ENCODE peak calls at places on chromosomes 1 and 21, in eight cellular contexts. N is K562, Z is tibial nerve, L is A549, Y is esophagus muscularis mucosa, T is sigmoid colon, E is suprapubic skin, B is HepG2. O is an unnamed sample.

GRCh38 chr1:172793823-172794222 is 134.9 kb downstream of the FASLG start:
- DNase-seq in N (no peak), Z (no peak), L (no peak), Y (no peak), T (no peak), E (no peak), B (no peak), O (no peak)

GRCh38 chr1:43527111-43527878 is 3.4 kb upstream of the PTPRF start:
- DNase-seq in N (no peak), Z (no peak), L (no peak), Y (no peak), T (no peak), E (no peak), B (no peak), O (no peak)

GRCh38 chr1:25875154-25875855 is at the start of gene PAQR7:
- DNase-seq in N (peak), Z (peak), L (peak), Y (no peak), T (peak), E (peak), B (peak), O (peak)

GRCh38 chr1:19484793-19485361 is 462 bp downstream of the CAPZB start:
- DNase-seq in N (peak), Z (no peak), L (peak), Y (no peak), T (peak), E (peak), B (no peak), O (no peak)

GRCh38 chr1:197519741-197520334 is 251.8 kb downstream of the CRB1 start:
- DNase-seq in N (peak), Z (no peak), L (peak), Y (no peak), T (no peak), E (no peak), B (peak), O (no peak)

GRCh38 chr21:15278279-15278678 is 213.5 kb upstream of the NRIP1 start:
- DNase-seq in N (no peak), Z (no peak), L (no peak), Y (no peak), T (no peak), E (no peak), B (no peak), O (no peak)

GRCh38 chr1:181482521-181483083 is 715 bp upstream of the CACNA1E start:
- DNase-seq in N (peak), Z (no peak), L (no peak), Y (no peak), T (no peak), E (no peak), B (no peak), O (peak)

GRCh38 chr1:149903836-149904491 is 4.6 kb downstream of the BOLA1 start:
- DNase-seq in N (no peak), Z (no peak), L (no peak), Y (no peak), T (no peak), E (no peak), B (no peak), O (no peak)

GRCh38 chr21:33478858-33479678 is 706 bp downstream of the TMEM50B start:
- DNase-seq in N (peak), Z (no peak), L (no peak), Y (no peak), T (no peak), E (peak), B (peak), O (peak)

GRCh38 chr1:151165281-151165737 is 393 bp downstream of the LYSMD1 start:
- DNase-seq in N (peak), Z (peak), L (peak), Y (no peak), T (peak), E (peak), B (peak), O (peak)

GRCh38 chr1:23167353-23168078 is 1.1 kb downstream of the LUZP1 start:
- DNase-seq in N (peak), Z (no peak), L (no peak), Y (no peak), T (peak), E (peak), B (peak), O (peak)

GRCh38 chr1:205969229-205969628 is 26.0 kb upstream of the SLC26A9 start:
- DNase-seq in N (no peak), Z (no peak), L (no peak), Y (no peak), T (no peak), E (no peak), B (no peak), O (no peak)

GRCh38 chr1:228646717-228647522 is 88.4 kb upstream of the RHOU start:
- DNase-seq in N (peak), Z (no peak), L (peak), Y (peak), T (no peak), E (no peak), B (peak), O (peak)

GRCh38 chr1:59346429-59346828 is 49.5 kb downstream of the FGGY start:
- DNase-seq in N (no peak), Z (no peak), L (no peak), Y (no peak), T (no peak), E (no peak), B (peak), O (no peak)

GRCh38 chr1:16015960-16016901 is 1.6 kb downstream of the HSPB7 start:
- DNase-seq in N (no peak), Z (no peak), L (no peak), Y (no peak), T (peak), E (no peak), B (no peak), O (peak)

GRCh38 chr1:56798053-56798471 is 21.1 kb downstream of the FYB2 start:
- DNase-seq in N (no peak), Z (no peak), L (no peak), Y (no peak), T (no peak), E (no peak), B (no peak), O (no peak)

GRCh38 chr1:31661856-31662255 is 17.2 kb upstream of the PEF1 start:
- DNase-seq in N (no peak), Z (no peak), L (no peak), Y (no peak), T (no peak), E (no peak), B (no peak), O (no peak)

GRCh38 chr1:48627467-48627866 is 149.2 kb downstream of the BEND5 start:
- DNase-seq in N (no peak), Z (no peak), L (no peak), Y (no peak), T (no peak), E (no peak), B (no peak), O (no peak)

GRCh38 chr1:107141491-107142369 is 891 bp downstream of the NTNG1 start:
- DNase-seq in N (peak), Z (no peak), L (no peak), Y (no peak), T (no peak), E (no peak), B (peak), O (no peak)

GRCh38 chr1:224718470-224719053 is 102.4 kb downstream of the CNIH3 start:
- DNase-seq in N (no peak), Z (no peak), L (no peak), Y (no peak), T (no peak), E (no peak), B (no peak), O (no peak)

GRCh38 chr1:111569913-111570312 is 49.7 kb upstream of the RAP1A start:
- DNase-seq in N (no peak), Z (no peak), L (no peak), Y (peak), T (no peak), E (no peak), B (no peak), O (no peak)

GRCh38 chr1:32334864-32335618 is 992 bp downstream of the MARCKSL1 start:
- DNase-seq in N (peak), Z (no peak), L (peak), Y (no peak), T (peak), E (no peak), B (no peak), O (peak)

GRCh38 chr1:31327381-31327780 is 30.5 kb downstream of the ZCCHC17 start:
- DNase-seq in N (no peak), Z (no peak), L (no peak), Y (no peak), T (no peak), E (no peak), B (no peak), O (no peak)

GRCh38 chr1:233916706-233917105 is 12.2 kb downstream of the SLC35F3 start:
- DNase-seq in N (no peak), Z (no peak), L (no peak), Y (no peak), T (no peak), E (no peak), B (no peak), O (no peak)

GRCh38 chr1:49597436-49597835 is 426.3 kb downstream of the AGBL4 start:
- DNase-seq in N (no peak), Z (no peak), L (no peak), Y (no peak), T (no peak), E (no peak), B (no peak), O (no peak)

GRCh38 chr1:19007491-19008441 is 51.3 kb upstream of the IFFO2 start:
- DNase-seq in N (peak), Z (no peak), L (peak), Y (no peak), T (no peak), E (no peak), B (peak), O (no peak)

GRCh38 chr1:214219916-214220315 is 61.0 kb upstream of the SMYD2 start:
- DNase-seq in N (no peak), Z (no peak), L (peak), Y (no peak), T (no peak), E (no peak), B (peak), O (no peak)

GRCh38 chr1:53073899-53074311 is 11.9 kb downstream of the PODN start:
- DNase-seq in N (no peak), Z (peak), L (no peak), Y (no peak), T (peak), E (peak), B (no peak), O (peak)

GRCh38 chr1:108962681-108963051 is 618 bp downstream of the CLCC1 start:
- DNase-seq in N (peak), Z (no peak), L (no peak), Y (no peak), T (peak), E (peak), B (peak), O (peak)

GRCh38 chr1:55478742-55479141 is 263.6 kb upstream of the USP24 start:
- DNase-seq in N (no peak), Z (no peak), L (no peak), Y (no peak), T (no peak), E (no peak), B (peak), O (no peak)

GRCh38 chr1:966135-966602 is at the start of gene PLEKHN1:
- DNase-seq in N (peak), Z (no peak), L (no peak), Y (no peak), T (no peak), E (no peak), B (peak), O (peak)
- TF ChIP-seq EP300 in N (no peak), Z (no peak), L (no peak), Y (no peak), T (no peak), E (no peak), B (no peak), O (no peak)

GRCh38 chr1:89102055-89102454 is 23.9 kb downstream of the GBP2 start:
- DNase-seq in N (no peak), Z (no peak), L (no peak), Y (no peak), T (no peak), E (no peak), B (no peak), O (no peak)
- H3K27ac ChIP-seq in N (no peak), Z (no peak), L (no peak), Y (no peak), T (no peak), E (no peak), B (no peak), O (no peak)

GRCh38 chr1:46181343-46182260 is 5.3 kb upstream of the P3R3URF start:
- DNase-seq in N (no peak), Z (no peak), L (no peak), Y (no peak), T (no peak), E (no peak), B (no peak), O (peak)

GRCh38 chr1:46184920-46185658 is 8.8 kb upstream of the P3R3URF start:
- DNase-seq in N (no peak), Z (no peak), L (no peak), Y (no peak), T (no peak), E (no peak), B (no peak), O (no peak)

GRCh38 chr1:46186076-46186475 is 9.8 kb upstream of the P3R3URF start:
- DNase-seq in N (no peak), Z (no peak), L (no peak), Y (no peak), T (no peak), E (no peak), B (no peak), O (no peak)

GRCh38 chr1:46183119-46183842 is 7.0 kb upstream of the P3R3URF start:
- DNase-seq in N (no peak), Z (no peak), L (peak), Y (no peak), T (peak), E (no peak), B (peak), O (peak)

GRCh38 chr1:46183926-46184557 is 7.8 kb upstream of the P3R3URF start:
- DNase-seq in N (no peak), Z (no peak), L (no peak), Y (no peak), T (no peak), E (no peak), B (no peak), O (no peak)
- TF ChIP-seq EP300 in N (no peak), Z (no peak), L (no peak), Y (no peak), T (no peak), E (no peak), B (no peak), O (no peak)

GRCh38 chr1:997728-998050 is 2.2 kb downstream of the HES4 start:
- DNase-seq in N (no peak), Z (no peak), L (no peak), Y (no peak), T (peak), E (no peak), B (no peak), O (no peak)
- H3K27ac ChIP-seq in N (no peak), Z (no peak), L (no peak), Y (peak), T (no peak), E (no peak), B (no peak), O (no peak)

GRCh38 chr1:246153796-246154212 is 353.3 kb downstream of the SMYD3 start:
- DNase-seq in N (peak), Z (no peak), L (no peak), Y (no peak), T (no peak), E (no peak), B (no peak), O (no peak)
- TF ChIP-seq EP300 in N (peak), Z (no peak), L (no peak), Y (no peak), T (no peak), E (no peak), B (no peak), O (no peak)

GRCh38 chr1:155167166-155168104 is 5.7 kb downstream of the KRTCAP2 start:
- DNase-seq in N (peak), Z (peak), L (peak), Y (peak), T (peak), E (peak), B (peak), O (peak)

GRCh38 chr1:155166373-155167165 is 6.5 kb downstream of the KRTCAP2 start:
- DNase-seq in N (no peak), Z (no peak), L (no peak), Y (peak), T (peak), E (peak), B (no peak), O (peak)

GRCh38 chr1:155168456-155169210 is 4.5 kb downstream of the KRTCAP2 start:
- DNase-seq in N (no peak), Z (no peak), L (no peak), Y (peak), T (no peak), E (no peak), B (no peak), O (no peak)

GRCh38 chr1:155169541-155169940 is 3.6 kb downstream of the KRTCAP2 start:
- DNase-seq in N (no peak), Z (no peak), L (no peak), Y (peak), T (no peak), E (no peak), B (no peak), O (no peak)

DNA sequence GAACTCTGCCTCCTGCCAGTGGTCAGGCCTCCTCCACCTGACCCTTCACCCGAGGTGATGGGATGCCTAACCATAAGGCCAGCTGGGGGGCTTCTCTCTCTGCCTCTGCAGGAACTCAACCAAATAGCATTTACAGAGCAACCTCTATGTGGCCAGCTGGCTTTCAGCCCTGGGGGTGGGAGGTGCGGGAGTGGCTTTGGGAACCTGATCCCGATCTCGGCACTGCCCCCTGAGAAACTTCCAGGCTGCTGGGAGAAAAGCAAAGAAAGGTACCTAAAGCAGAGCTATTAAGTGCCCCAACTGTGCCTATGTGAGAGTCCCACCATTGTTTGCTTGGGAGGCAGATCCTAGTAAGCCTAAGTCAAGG is 7.1 kb downstream of the KRTCAP2 start:
- DNase-seq in N (no peak), Z (no peak), L (no peak), Y (no peak), T (no peak), E (no peak), B (no peak), O (no peak)
- H3K27ac ChIP-seq in N (no peak), Z (no peak), L (no peak), Y (no peak), T (peak), E (no peak), B (no peak), O (peak)

GRCh38 chr1:61370908-61371279 is 288.5 kb downstream of the NFIA start:
- DNase-seq in N (no peak), Z (no peak), L (no peak), Y (no peak), T (no peak), E (no peak), B (no peak), O (no peak)
- TF ChIP-seq EP300 in N (no peak), Z (no peak), L (no peak), Y (no peak), T (no peak), E (no peak), B (no peak), O (no peak)

GRCh38 chr21:39048064-39048463 is 135.2 kb downstream of the PSMG1 start:
- DNase-seq in N (peak), Z (no peak), L (peak), Y (no peak), T (peak), E (no peak), B (peak), O (peak)
- H3K27ac ChIP-seq in N (no peak), Z (no peak), L (no peak), Y (no peak), T (no peak), E (peak), B (no peak), O (no peak)

DNA sequence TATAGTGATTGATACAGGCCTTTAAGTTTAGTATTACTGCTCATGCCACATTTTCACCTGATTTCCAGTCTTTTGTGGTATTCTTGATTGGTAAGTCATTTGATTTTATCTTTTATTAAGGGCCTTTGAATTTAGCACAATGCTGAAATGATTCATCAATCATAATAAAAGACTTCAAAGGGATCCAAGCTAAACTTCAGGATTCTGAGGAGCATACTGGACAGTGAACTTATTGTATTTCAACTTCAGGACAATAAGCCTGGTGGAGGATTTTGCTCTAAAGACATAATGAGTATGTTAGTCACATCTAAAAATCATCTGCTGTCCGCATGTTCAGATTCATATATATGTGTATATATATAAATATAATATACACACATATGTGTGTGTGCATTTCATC is 233.3 kb downstream of the SETD4 start:
- DNase-seq in N (no peak), Z (no peak), L (no peak), Y (no peak), T (no peak), E (no peak), B (no peak), O (no peak)
- TF ChIP-seq EP300 in N (no peak), Z (no peak), L (no peak), Y (no peak), T (no peak), E (no peak), B (no peak), O (no peak)

DNA sequence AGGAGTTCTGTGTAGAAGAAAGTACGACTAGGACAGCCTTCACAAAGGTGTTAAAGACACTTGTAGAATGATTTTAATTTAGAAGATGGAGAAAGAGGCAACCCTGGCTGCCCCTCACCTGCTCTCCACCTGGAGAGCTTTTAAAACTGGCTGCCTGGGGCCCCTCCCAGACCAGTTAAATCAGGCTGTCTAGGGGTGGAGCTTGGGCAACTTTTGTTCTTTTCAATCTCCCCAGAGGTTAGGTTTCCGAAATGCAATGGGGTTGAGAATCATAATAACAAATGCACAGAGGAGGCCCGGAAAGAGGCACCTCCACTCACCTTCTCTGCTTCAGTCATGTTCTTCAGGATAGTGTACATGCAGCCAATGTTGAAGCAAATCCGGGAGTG is 429 bp downstream of the NCF2 start:
- DNase-seq in N (no peak), Z (no peak), L (no peak), Y (no peak), T (no peak), E (no peak), B (no peak), O (no peak)
- H3K27ac ChIP-seq in N (no peak), Z (peak), L (no peak), Y (peak), T (peak), E (peak), B (no peak), O (peak)